ENCODE peak calls at places on chromosomes 5 and 9, in seven cellular contexts. O, W, H, D, N, P and S are unnamed samples.

GRCh38 chr9:121852241-121852640 is 200.8 kb downstream of the DAB2IP start:
- DNase-seq in D (no peak), W (no peak), P (no peak), N (no peak), O (no peak), H (no peak), S (no peak)

GRCh38 chr5:32369542-32370155 is 56.9 kb upstream of the MTMR12 start:
- DNase-seq in O (no peak), N (peak), P (no peak), W (no peak), D (no peak), H (no peak), S (no peak)

GRCh38 chr5:132013006-132013689 is 1.7 kb upstream of the ACSL6 start:
- DNase-seq in D (no peak), O (no peak), N (no peak), H (no peak), P (no peak), W (no peak), S (no peak)

GRCh38 chr5:53643445-53643844 is 83.0 kb downstream of the NDUFS4 start:
- DNase-seq in W (no peak), O (no peak), N (no peak), P (no peak), D (no peak), H (no peak), S (no peak)

GRCh38 chr9:20043461-20043860 is 254.6 kb upstream of the SLC24A2 start:
- DNase-seq in D (no peak), H (no peak), O (no peak), N (no peak), W (no peak), P (no peak), S (no peak)

GRCh38 chr5:91183743-91184142 is 199.4 kb downstream of the ARRDC3 start:
- DNase-seq in O (no peak), D (peak), N (no peak), W (no peak), H (no peak), P (no peak), S (no peak)

GRCh38 chr9:110021891-110022290 is 186.1 kb downstream of the C9orf152 start:
- DNase-seq in O (no peak), W (peak), D (no peak), N (no peak), P (no peak), H (peak), S (peak)

GRCh38 chr9:89372230-89372816 is 54.0 kb downstream of the SECISBP2 start:
- DNase-seq in N (peak), H (no peak), O (no peak), W (no peak), D (no peak), P (no peak), S (no peak)

GRCh38 chr5:72541501-72542235 is 34.5 kb upstream of the ZNF366 start:
- DNase-seq in N (peak), O (peak), D (no peak), H (no peak), W (no peak), P (no peak), S (no peak)

GRCh38 chr9:82020341-82020740 is 31.8 kb downstream of the SPATA31D1 start:
- DNase-seq in W (no peak), N (no peak), P (no peak), H (no peak), O (no peak), D (no peak), S (no peak)

GRCh38 chr9:137666950-137667670 is 48.3 kb downstream of the EHMT1 start:
- DNase-seq in O (no peak), H (no peak), W (no peak), P (no peak), D (peak), N (no peak), S (no peak)

GRCh38 chr5:66344544-66344943 is 200.4 kb downstream of the SREK1 start:
- DNase-seq in H (no peak), P (no peak), N (no peak), W (no peak), O (peak), D (no peak), S (no peak)

GRCh38 chr5:66342316-66342715 is 198.2 kb downstream of the SREK1 start:
- DNase-seq in H (no peak), D (no peak), N (no peak), O (no peak), P (no peak), W (no peak), S (no peak)

GRCh38 chr5:66339896-66340295 is 195.8 kb downstream of the SREK1 start:
- DNase-seq in H (no peak), N (no peak), O (no peak), P (no peak), D (no peak), W (no peak), S (no peak)

GRCh38 chr5:66346869-66347268 is 202.8 kb downstream of the SREK1 start:
- DNase-seq in H (no peak), D (no peak), W (no peak), N (no peak), O (peak), P (no peak), S (no peak)

GRCh38 chr5:66343370-66344071 is 199.4 kb downstream of the SREK1 start:
- DNase-seq in N (no peak), W (no peak), D (no peak), H (no peak), P (no peak), O (no peak), S (no peak)
- TF ChIP-seq TAF1 in N (no peak), W (no peak), D (no peak), H (no peak), P (no peak), O (no peak), S (no peak)

GRCh38 chr5:21154526-21154925 is 1166.5 kb upstream of the CDH18 start:
- DNase-seq in N (no peak), P (no peak), O (no peak), W (no peak), H (no peak), D (no peak), S (no peak)
- TF ChIP-seq TAF1 in N (no peak), P (no peak), O (no peak), W (no peak), H (no peak), D (no peak), S (no peak)

GRCh38 chr5:28750236-28750635 is 1711.8 kb upstream of the CDH9 start:
- DNase-seq in H (no peak), D (no peak), W (no peak), O (no peak), P (no peak), N (no peak), S (no peak)

GRCh38 chr5:28743362-28743761 is 1705.0 kb upstream of the CDH9 start:
- DNase-seq in P (no peak), D (no peak), N (no peak), W (no peak), O (no peak), H (no peak), S (no peak)

DNA sequence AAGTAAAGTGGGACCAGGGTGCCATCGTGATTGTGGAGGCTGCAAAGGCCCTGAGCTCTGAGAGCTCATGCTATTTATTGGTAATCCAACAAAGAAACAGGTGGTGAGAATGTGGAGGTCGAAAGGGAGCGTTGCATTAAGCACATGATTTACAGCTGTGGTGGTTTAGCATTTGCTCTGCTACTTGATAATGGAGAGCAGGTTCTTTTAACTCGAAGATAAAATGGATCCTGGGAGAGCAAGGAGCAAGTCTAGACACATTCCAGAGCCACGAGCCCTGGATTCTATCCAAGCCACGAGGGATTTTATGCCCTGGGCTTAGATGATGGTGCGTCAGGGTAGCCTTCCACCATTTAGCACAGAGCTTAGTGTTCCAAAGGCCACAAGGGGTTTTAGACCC is 1710.1 kb upstream of the CDH9 start:
- DNase-seq in W (no peak), N (no peak), H (no peak), D (no peak), O (no peak), P (no peak), S (no peak)
- TF ChIP-seq TAF1 in W (no peak), N (no peak), H (no peak), D (no peak), O (no peak), P (no peak), S (no peak)

DNA sequence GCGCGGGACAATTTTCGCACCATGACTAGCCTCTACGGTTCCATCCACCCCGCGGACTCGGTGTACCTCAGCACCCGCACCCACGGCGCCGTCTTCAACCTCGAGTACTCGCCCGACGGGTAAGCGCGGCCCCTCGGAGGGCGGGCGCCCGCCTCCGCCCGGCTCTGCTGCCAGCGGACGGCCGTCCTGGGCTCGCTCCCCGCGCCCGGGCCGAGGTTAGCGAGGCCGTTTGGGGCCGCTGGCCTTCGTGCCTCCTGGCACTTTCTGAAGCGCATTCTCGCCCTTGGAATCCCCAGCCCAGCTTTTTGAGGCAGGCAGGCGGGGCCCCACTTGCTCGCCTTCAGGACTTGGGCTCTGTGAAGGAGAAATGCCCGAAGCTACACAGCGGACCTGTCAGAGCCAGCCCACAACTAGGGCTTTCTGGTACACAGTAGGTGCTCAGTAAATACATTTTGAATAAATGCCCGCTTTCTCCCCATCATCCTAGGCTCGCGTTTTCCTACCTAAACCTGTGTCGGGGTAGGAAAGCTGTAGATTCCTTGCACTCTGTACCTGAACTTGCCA is 772 bp downstream of the DCAF10 start:
- DNase-seq in P (no peak), D (no peak), W (no peak), N (peak), O (peak), H (no peak), S (no peak)
- TF ChIP-seq TAF1 in P (no peak), D (no peak), W (no peak), N (no peak), O (no peak), H (no peak), S (no peak)

DNA sequence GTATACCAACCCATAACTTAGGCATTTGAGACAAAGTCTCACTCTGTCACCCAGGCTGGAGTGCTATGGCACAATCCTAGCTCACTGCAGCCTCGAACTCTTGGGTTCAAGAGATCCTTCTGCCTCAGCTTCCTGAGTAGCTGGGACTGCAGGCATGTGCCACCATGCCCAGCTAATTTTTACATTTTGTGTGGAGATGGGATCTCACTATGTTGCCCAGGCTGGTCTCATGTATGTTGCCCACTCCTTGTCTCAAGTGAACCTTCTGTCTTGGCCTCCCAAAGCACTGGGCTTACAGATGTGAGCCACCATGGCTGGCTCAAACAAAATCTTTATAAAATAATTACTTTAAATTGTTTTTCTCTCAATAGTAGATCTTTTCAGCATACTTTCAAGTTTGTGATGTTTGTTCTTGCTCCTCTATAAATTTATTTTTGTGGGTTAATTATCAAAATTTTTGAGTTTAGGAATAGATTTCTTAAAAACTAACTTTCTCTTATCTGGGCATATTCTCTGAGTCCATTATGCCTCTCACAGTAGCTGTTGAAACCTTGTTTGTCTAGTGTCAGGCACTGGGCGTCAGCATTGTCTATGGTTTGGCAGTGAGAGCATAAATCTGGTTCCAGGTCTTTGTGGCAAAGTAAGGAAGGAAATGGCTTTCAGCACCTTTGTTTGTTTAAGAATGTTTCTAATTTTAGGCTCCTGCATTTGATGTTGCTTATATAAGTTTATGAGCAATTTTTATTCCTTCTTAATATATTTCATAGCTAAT is 38.7 kb downstream of the NLN start:
- DNase-seq in H (no peak), W (peak), D (no peak), P (no peak), N (no peak), O (no peak), S (no peak)
- TF ChIP-seq TAF1 in H (no peak), W (no peak), D (no peak), P (no peak), N (no peak), O (no peak), S (no peak)

GRCh38 chr5:610011-610743 is 2.0 kb upstream of the CEP72 start:
- DNase-seq in W (no peak), D (no peak), O (no peak), P (no peak), N (no peak), H (no peak), S (no peak)
- TF ChIP-seq TAF1 in W (no peak), D (no peak), O (no peak), P (no peak), N (no peak), H (no peak), S (no peak)